ENCODE peak calls at places on chromosomes 6 and 20, in ten cellular contexts. One of them, this sample, is unnamed.

GRCh38 chr20:17502105-17502504 is 29.1 kb downstream of the BFSP1 start:
- DNase-seq in activated naive CD8-positive, alpha-beta T cell treated with anti-CD3 and anti-CD28 coated beads, Interleukin-2, amount 50 U/mL, for 24 hours: no peak
- DNase-seq in activated T-helper 9 cell treated with anti-CD3 and anti-CD28 coated beads, Interleukin-2, amount 50 U/mL, for 16 hours: no peak
- DNase-seq in heart right ventricle: no peak
- DNase-seq in kidney glomerular epithelial cell: no peak
- DNase-seq in activated CD4-positive, alpha-beta T cell treated with anti-CD3 and anti-CD28 coated beads for 4 hours: no peak
- DNase-seq in GM06990: no peak
- DNase-seq in stimulated activated CD8-positive, alpha-beta memory T cell treated with anti-CD3 and anti-CD28 coated beads, Interleukin-7, amount 100 ng/mL, for 4 hours: no peak
- DNase-seq in T follicular helper cell: no peak
- DNase-seq in T-helper 9 cell: no peak
- DNase-seq in this sample: no peak

GRCh38 chr6:56374841-56375369 is 127.5 kb upstream of the COL21A1 start:
- DNase-seq in T-helper 9 cell: no peak
- DNase-seq in activated CD4-positive, alpha-beta T cell treated with anti-CD3 and anti-CD28 coated beads for 4 hours: no peak
- DNase-seq in stimulated activated CD8-positive, alpha-beta memory T cell treated with anti-CD3 and anti-CD28 coated beads, Interleukin-7, amount 100 ng/mL, for 4 hours: no peak
- DNase-seq in kidney glomerular epithelial cell: peak; percentile 25
- DNase-seq in activated naive CD8-positive, alpha-beta T cell treated with anti-CD3 and anti-CD28 coated beads, Interleukin-2, amount 50 U/mL, for 24 hours: no peak
- DNase-seq in T follicular helper cell: no peak
- DNase-seq in heart right ventricle: peak; percentile 59
- DNase-seq in activated T-helper 9 cell treated with anti-CD3 and anti-CD28 coated beads, Interleukin-2, amount 50 U/mL, for 16 hours: no peak
- DNase-seq in GM06990: no peak
- DNase-seq in this sample: no peak

GRCh38 chr6:35781290-35781689 is 471 bp downstream of the CLPSL1 start:
- DNase-seq in activated T-helper 9 cell treated with anti-CD3 and anti-CD28 coated beads, Interleukin-2, amount 50 U/mL, for 16 hours: no peak
- DNase-seq in kidney glomerular epithelial cell: no peak
- DNase-seq in GM06990: no peak
- DNase-seq in T-helper 9 cell: no peak
- DNase-seq in stimulated activated CD8-positive, alpha-beta memory T cell treated with anti-CD3 and anti-CD28 coated beads, Interleukin-7, amount 100 ng/mL, for 4 hours: no peak
- DNase-seq in heart right ventricle: no peak
- DNase-seq in T follicular helper cell: no peak
- DNase-seq in activated naive CD8-positive, alpha-beta T cell treated with anti-CD3 and anti-CD28 coated beads, Interleukin-2, amount 50 U/mL, for 24 hours: no peak
- DNase-seq in activated CD4-positive, alpha-beta T cell treated with anti-CD3 and anti-CD28 coated beads for 4 hours: no peak
- DNase-seq in this sample: no peak

GRCh38 chr6:4370066-4370465 is 234.7 kb upstream of the ECI2 start:
- DNase-seq in kidney glomerular epithelial cell: peak; percentile 90
- DNase-seq in activated T-helper 9 cell treated with anti-CD3 and anti-CD28 coated beads, Interleukin-2, amount 50 U/mL, for 16 hours: no peak
- DNase-seq in stimulated activated CD8-positive, alpha-beta memory T cell treated with anti-CD3 and anti-CD28 coated beads, Interleukin-7, amount 100 ng/mL, for 4 hours: no peak
- DNase-seq in activated naive CD8-positive, alpha-beta T cell treated with anti-CD3 and anti-CD28 coated beads, Interleukin-2, amount 50 U/mL, for 24 hours: no peak
- DNase-seq in T-helper 9 cell: no peak
- DNase-seq in heart right ventricle: no peak
- DNase-seq in T follicular helper cell: no peak
- DNase-seq in GM06990: no peak
- DNase-seq in activated CD4-positive, alpha-beta T cell treated with anti-CD3 and anti-CD28 coated beads for 4 hours: no peak
- DNase-seq in this sample: no peak

GRCh38 chr6:11685411-11686093 is 93.1 kb downstream of the ADTRP start:
- DNase-seq in activated CD4-positive, alpha-beta T cell treated with anti-CD3 and anti-CD28 coated beads for 4 hours: no peak
- DNase-seq in kidney glomerular epithelial cell: peak; percentile 95
- DNase-seq in T-helper 9 cell: no peak
- DNase-seq in activated T-helper 9 cell treated with anti-CD3 and anti-CD28 coated beads, Interleukin-2, amount 50 U/mL, for 16 hours: no peak
- DNase-seq in GM06990: no peak
- DNase-seq in T follicular helper cell: no peak
- DNase-seq in activated naive CD8-positive, alpha-beta T cell treated with anti-CD3 and anti-CD28 coated beads, Interleukin-2, amount 50 U/mL, for 24 hours: no peak
- DNase-seq in heart right ventricle: no peak
- DNase-seq in stimulated activated CD8-positive, alpha-beta memory T cell treated with anti-CD3 and anti-CD28 coated beads, Interleukin-7, amount 100 ng/mL, for 4 hours: no peak
- DNase-seq in this sample: no peak

GRCh38 chr6:4270001-4270400 is 134.6 kb upstream of the ECI2 start:
- DNase-seq in kidney glomerular epithelial cell: no peak
- DNase-seq in activated T-helper 9 cell treated with anti-CD3 and anti-CD28 coated beads, Interleukin-2, amount 50 U/mL, for 16 hours: no peak
- DNase-seq in heart right ventricle: no peak
- DNase-seq in T follicular helper cell: no peak
- DNase-seq in activated naive CD8-positive, alpha-beta T cell treated with anti-CD3 and anti-CD28 coated beads, Interleukin-2, amount 50 U/mL, for 24 hours: no peak
- DNase-seq in stimulated activated CD8-positive, alpha-beta memory T cell treated with anti-CD3 and anti-CD28 coated beads, Interleukin-7, amount 100 ng/mL, for 4 hours: no peak
- DNase-seq in activated CD4-positive, alpha-beta T cell treated with anti-CD3 and anti-CD28 coated beads for 4 hours: no peak
- DNase-seq in GM06990: no peak
- DNase-seq in T-helper 9 cell: no peak
- DNase-seq in this sample: no peak

GRCh38 chr6:91094806-91095475 is 508.1 kb upstream of the MAP3K7 start:
- DNase-seq in stimulated activated CD8-positive, alpha-beta memory T cell treated with anti-CD3 and anti-CD28 coated beads, Interleukin-7, amount 100 ng/mL, for 4 hours: no peak
- DNase-seq in activated naive CD8-positive, alpha-beta T cell treated with anti-CD3 and anti-CD28 coated beads, Interleukin-2, amount 50 U/mL, for 24 hours: no peak
- DNase-seq in GM06990: no peak
- DNase-seq in kidney glomerular epithelial cell: peak; percentile 40
- DNase-seq in heart right ventricle: no peak
- DNase-seq in T follicular helper cell: no peak
- DNase-seq in activated T-helper 9 cell treated with anti-CD3 and anti-CD28 coated beads, Interleukin-2, amount 50 U/mL, for 16 hours: no peak
- DNase-seq in T-helper 9 cell: no peak
- DNase-seq in activated CD4-positive, alpha-beta T cell treated with anti-CD3 and anti-CD28 coated beads for 4 hours: no peak
- DNase-seq in this sample: no peak

GRCh38 chr20:19257865-19258264 is 45.4 kb downstream of the SLC24A3 start:
- DNase-seq in heart right ventricle: no peak
- DNase-seq in activated T-helper 9 cell treated with anti-CD3 and anti-CD28 coated beads, Interleukin-2, amount 50 U/mL, for 16 hours: no peak
- DNase-seq in T-helper 9 cell: no peak
- DNase-seq in stimulated activated CD8-positive, alpha-beta memory T cell treated with anti-CD3 and anti-CD28 coated beads, Interleukin-7, amount 100 ng/mL, for 4 hours: no peak
- DNase-seq in GM06990: no peak
- DNase-seq in activated naive CD8-positive, alpha-beta T cell treated with anti-CD3 and anti-CD28 coated beads, Interleukin-2, amount 50 U/mL, for 24 hours: no peak
- DNase-seq in activated CD4-positive, alpha-beta T cell treated with anti-CD3 and anti-CD28 coated beads for 4 hours: no peak
- DNase-seq in kidney glomerular epithelial cell: no peak
- DNase-seq in T follicular helper cell: no peak
- DNase-seq in this sample: no peak

GRCh38 chr6:163243083-163243482 is 171.4 kb upstream of the QKI start:
- DNase-seq in stimulated activated CD8-positive, alpha-beta memory T cell treated with anti-CD3 and anti-CD28 coated beads, Interleukin-7, amount 100 ng/mL, for 4 hours: no peak
- DNase-seq in activated T-helper 9 cell treated with anti-CD3 and anti-CD28 coated beads, Interleukin-2, amount 50 U/mL, for 16 hours: no peak
- DNase-seq in GM06990: no peak
- DNase-seq in T follicular helper cell: no peak
- DNase-seq in activated naive CD8-positive, alpha-beta T cell treated with anti-CD3 and anti-CD28 coated beads, Interleukin-2, amount 50 U/mL, for 24 hours: no peak
- DNase-seq in T-helper 9 cell: no peak
- DNase-seq in activated CD4-positive, alpha-beta T cell treated with anti-CD3 and anti-CD28 coated beads for 4 hours: no peak
- DNase-seq in heart right ventricle: peak; percentile 38
- DNase-seq in kidney glomerular epithelial cell: no peak
- DNase-seq in this sample: no peak

GRCh38 chr6:156543431-156543830 is 233.7 kb upstream of the ARID1B start:
- DNase-seq in activated naive CD8-positive, alpha-beta T cell treated with anti-CD3 and anti-CD28 coated beads, Interleukin-2, amount 50 U/mL, for 24 hours: no peak
- DNase-seq in stimulated activated CD8-positive, alpha-beta memory T cell treated with anti-CD3 and anti-CD28 coated beads, Interleukin-7, amount 100 ng/mL, for 4 hours: no peak
- DNase-seq in T-helper 9 cell: no peak
- DNase-seq in GM06990: no peak
- DNase-seq in kidney glomerular epithelial cell: no peak
- DNase-seq in activated CD4-positive, alpha-beta T cell treated with anti-CD3 and anti-CD28 coated beads for 4 hours: no peak
- DNase-seq in heart right ventricle: no peak
- DNase-seq in activated T-helper 9 cell treated with anti-CD3 and anti-CD28 coated beads, Interleukin-2, amount 50 U/mL, for 16 hours: no peak
- DNase-seq in T follicular helper cell: no peak
- DNase-seq in this sample: no peak

GRCh38 chr6:169277619-169278018 is 24.0 kb upstream of the THBS2 start:
- DNase-seq in T-helper 9 cell: no peak
- DNase-seq in GM06990: no peak
- DNase-seq in activated naive CD8-positive, alpha-beta T cell treated with anti-CD3 and anti-CD28 coated beads, Interleukin-2, amount 50 U/mL, for 24 hours: no peak
- DNase-seq in stimulated activated CD8-positive, alpha-beta memory T cell treated with anti-CD3 and anti-CD28 coated beads, Interleukin-7, amount 100 ng/mL, for 4 hours: no peak
- DNase-seq in T follicular helper cell: no peak
- DNase-seq in activated T-helper 9 cell treated with anti-CD3 and anti-CD28 coated beads, Interleukin-2, amount 50 U/mL, for 16 hours: no peak
- DNase-seq in kidney glomerular epithelial cell: no peak
- DNase-seq in heart right ventricle: no peak
- DNase-seq in activated CD4-positive, alpha-beta T cell treated with anti-CD3 and anti-CD28 coated beads for 4 hours: no peak
- DNase-seq in this sample: no peak

GRCh38 chr6:162713926-162714759 is 13.4 kb downstream of the PRKN start:
- DNase-seq in heart right ventricle: peak; percentile 34
- DNase-seq in stimulated activated CD8-positive, alpha-beta memory T cell treated with anti-CD3 and anti-CD28 coated beads, Interleukin-7, amount 100 ng/mL, for 4 hours: no peak
- DNase-seq in activated CD4-positive, alpha-beta T cell treated with anti-CD3 and anti-CD28 coated beads for 4 hours: no peak
- DNase-seq in activated naive CD8-positive, alpha-beta T cell treated with anti-CD3 and anti-CD28 coated beads, Interleukin-2, amount 50 U/mL, for 24 hours: no peak
- DNase-seq in kidney glomerular epithelial cell: no peak
- DNase-seq in activated T-helper 9 cell treated with anti-CD3 and anti-CD28 coated beads, Interleukin-2, amount 50 U/mL, for 16 hours: no peak
- DNase-seq in T-helper 9 cell: no peak
- DNase-seq in GM06990: no peak
- DNase-seq in T follicular helper cell: no peak
- DNase-seq in this sample: no peak

GRCh38 chr6:165574220-165574619 is 88.8 kb downstream of the PDE10A start:
- DNase-seq in heart right ventricle: no peak
- DNase-seq in kidney glomerular epithelial cell: no peak
- DNase-seq in GM06990: no peak
- DNase-seq in activated CD4-positive, alpha-beta T cell treated with anti-CD3 and anti-CD28 coated beads for 4 hours: no peak
- DNase-seq in T follicular helper cell: no peak
- DNase-seq in T-helper 9 cell: no peak
- DNase-seq in activated T-helper 9 cell treated with anti-CD3 and anti-CD28 coated beads, Interleukin-2, amount 50 U/mL, for 16 hours: no peak
- DNase-seq in activated naive CD8-positive, alpha-beta T cell treated with anti-CD3 and anti-CD28 coated beads, Interleukin-2, amount 50 U/mL, for 24 hours: no peak
- DNase-seq in stimulated activated CD8-positive, alpha-beta memory T cell treated with anti-CD3 and anti-CD28 coated beads, Interleukin-7, amount 100 ng/mL, for 4 hours: no peak
- DNase-seq in this sample: no peak

GRCh38 chr6:112231609-112232060 is 22.7 kb downstream of the LAMA4 start:
- DNase-seq in heart right ventricle: no peak
- DNase-seq in T follicular helper cell: no peak
- DNase-seq in activated T-helper 9 cell treated with anti-CD3 and anti-CD28 coated beads, Interleukin-2, amount 50 U/mL, for 16 hours: no peak
- DNase-seq in GM06990: no peak
- DNase-seq in activated naive CD8-positive, alpha-beta T cell treated with anti-CD3 and anti-CD28 coated beads, Interleukin-2, amount 50 U/mL, for 24 hours: no peak
- DNase-seq in stimulated activated CD8-positive, alpha-beta memory T cell treated with anti-CD3 and anti-CD28 coated beads, Interleukin-7, amount 100 ng/mL, for 4 hours: no peak
- DNase-seq in activated CD4-positive, alpha-beta T cell treated with anti-CD3 and anti-CD28 coated beads for 4 hours: no peak
- DNase-seq in kidney glomerular epithelial cell: peak; percentile 41
- DNase-seq in T-helper 9 cell: no peak
- DNase-seq in this sample: no peak

GRCh38 chr20:35991142-35991771 is 22.9 kb downstream of the CNBD2 start:
- DNase-seq in kidney glomerular epithelial cell: no peak
- DNase-seq in activated T-helper 9 cell treated with anti-CD3 and anti-CD28 coated beads, Interleukin-2, amount 50 U/mL, for 16 hours: no peak
- DNase-seq in heart right ventricle: no peak
- DNase-seq in activated naive CD8-positive, alpha-beta T cell treated with anti-CD3 and anti-CD28 coated beads, Interleukin-2, amount 50 U/mL, for 24 hours: no peak
- DNase-seq in T-helper 9 cell: no peak
- DNase-seq in stimulated activated CD8-positive, alpha-beta memory T cell treated with anti-CD3 and anti-CD28 coated beads, Interleukin-7, amount 100 ng/mL, for 4 hours: no peak
- DNase-seq in activated CD4-positive, alpha-beta T cell treated with anti-CD3 and anti-CD28 coated beads for 4 hours: no peak
- DNase-seq in GM06990: no peak
- DNase-seq in T follicular helper cell: no peak
- DNase-seq in this sample: no peak

GRCh38 chr20:57662313-57663240 is 42.4 kb upstream of the ZBP1 start:
- DNase-seq in kidney glomerular epithelial cell: no peak
- DNase-seq in GM06990: no peak
- DNase-seq in T follicular helper cell: no peak
- DNase-seq in activated CD4-positive, alpha-beta T cell treated with anti-CD3 and anti-CD28 coated beads for 4 hours: no peak
- DNase-seq in activated T-helper 9 cell treated with anti-CD3 and anti-CD28 coated beads, Interleukin-2, amount 50 U/mL, for 16 hours: no peak
- DNase-seq in stimulated activated CD8-positive, alpha-beta memory T cell treated with anti-CD3 and anti-CD28 coated beads, Interleukin-7, amount 100 ng/mL, for 4 hours: no peak
- DNase-seq in activated naive CD8-positive, alpha-beta T cell treated with anti-CD3 and anti-CD28 coated beads, Interleukin-2, amount 50 U/mL, for 24 hours: no peak
- DNase-seq in T-helper 9 cell: no peak
- DNase-seq in heart right ventricle: no peak
- DNase-seq in this sample: no peak

GRCh38 chr6:14118091-14118439 is 493 bp downstream of the CD83 start:
- DNase-seq in stimulated activated CD8-positive, alpha-beta memory T cell treated with anti-CD3 and anti-CD28 coated beads, Interleukin-7, amount 100 ng/mL, for 4 hours: no peak
- DNase-seq in GM06990: no peak
- DNase-seq in activated CD4-positive, alpha-beta T cell treated with anti-CD3 and anti-CD28 coated beads for 4 hours: no peak
- DNase-seq in T-helper 9 cell: no peak
- DNase-seq in activated naive CD8-positive, alpha-beta T cell treated with anti-CD3 and anti-CD28 coated beads, Interleukin-2, amount 50 U/mL, for 24 hours: no peak
- DNase-seq in T follicular helper cell: no peak
- DNase-seq in activated T-helper 9 cell treated with anti-CD3 and anti-CD28 coated beads, Interleukin-2, amount 50 U/mL, for 16 hours: no peak
- DNase-seq in kidney glomerular epithelial cell: no peak
- DNase-seq in heart right ventricle: no peak
- DNase-seq in this sample: no peak

GRCh38 chr20:24478584-24478983 is 9.2 kb downstream of the SYNDIG1 start:
- DNase-seq in kidney glomerular epithelial cell: no peak
- DNase-seq in activated T-helper 9 cell treated with anti-CD3 and anti-CD28 coated beads, Interleukin-2, amount 50 U/mL, for 16 hours: no peak
- DNase-seq in T-helper 9 cell: no peak
- DNase-seq in T follicular helper cell: no peak
- DNase-seq in stimulated activated CD8-positive, alpha-beta memory T cell treated with anti-CD3 and anti-CD28 coated beads, Interleukin-7, amount 100 ng/mL, for 4 hours: no peak
- DNase-seq in heart right ventricle: no peak
- DNase-seq in activated naive CD8-positive, alpha-beta T cell treated with anti-CD3 and anti-CD28 coated beads, Interleukin-2, amount 50 U/mL, for 24 hours: no peak
- DNase-seq in GM06990: no peak
- DNase-seq in activated CD4-positive, alpha-beta T cell treated with anti-CD3 and anti-CD28 coated beads for 4 hours: no peak
- DNase-seq in this sample: no peak

This sample was measured in T-helper 1 cell.